ENCODE peak calls at places on chromosome 19, in four cellular contexts. One of them, this sample, is unnamed.

GRCh38 chr19:51702103-51702753 is 9.1 kb downstream of the SPACA6 start:
- DNase-seq in HepG2: no peak
- DNase-seq in A549: peak; percentile 74
- DNase-seq in WTC11: peak; percentile 96
- DNase-seq in this sample: peak; percentile 82

GRCh38 chr19:6076675-6077463 is 33.4 kb downstream of the RFX2 start:
- DNase-seq in HepG2: no peak
- DNase-seq in A549: no peak
- DNase-seq in WTC11: no peak
- DNase-seq in this sample: no peak

GRCh38 chr19:17202249-17202648 is 12.9 kb upstream of the USE1 start:
- DNase-seq in WTC11: no peak
- DNase-seq in A549: peak; percentile 33
- DNase-seq in HepG2: no peak
- DNase-seq in this sample: no peak

GRCh38 chr19:4580021-4580901 is 20.8 kb upstream of the SEMA6B start:
- DNase-seq in A549: no peak
- DNase-seq in WTC11: peak; percentile 77
- DNase-seq in HepG2: no peak
- DNase-seq in this sample: peak; percentile 71

GRCh38 chr19:15398501-15399233 is 19.1 kb upstream of the AKAP8 start:
- DNase-seq in A549: no peak
- DNase-seq in WTC11: no peak
- DNase-seq in HepG2: no peak
- DNase-seq in this sample: peak; percentile 35

GRCh38 chr19:45782820-45783785 is 813 bp upstream of the DMPK start:
- DNase-seq in A549: peak; percentile 84
- DNase-seq in WTC11: no peak
- DNase-seq in HepG2: no peak
- DNase-seq in this sample: no peak

GRCh38 chr19:20423381-20424207 is 142.0 kb downstream of the ZNF737 start:
- DNase-seq in HepG2: no peak
- DNase-seq in WTC11: peak; percentile 34
- DNase-seq in A549: no peak
- DNase-seq in this sample: peak; percentile 27

GRCh38 chr19:20235156-20235555 is 68.1 kb downstream of the ZNF486 start:
- DNase-seq in HepG2: no peak
- DNase-seq in WTC11: no peak
- DNase-seq in A549: no peak
- DNase-seq in this sample: no peak

GRCh38 chr19:5298502-5298901 is 42.1 kb downstream of the PTPRS start:
- DNase-seq in A549: no peak
- DNase-seq in WTC11: no peak
- DNase-seq in HepG2: no peak
- DNase-seq in this sample: no peak

GRCh38 chr19:47274891-47275865 is 493 bp downstream of the INAFM1 start:
- DNase-seq in HepG2: no peak
- DNase-seq in A549: no peak
- DNase-seq in WTC11: peak; percentile 45
- DNase-seq in this sample: no peak

GRCh38 chr19:30703645-30704044 is 331.5 kb downstream of the ZNF536 start:
- DNase-seq in WTC11: no peak
- DNase-seq in HepG2: no peak
- DNase-seq in A549: no peak
- DNase-seq in this sample: no peak

GRCh38 chr19:46542428-46543230 is 47.0 kb upstream of the PNMA8B start:
- DNase-seq in A549: peak; percentile 69
- DNase-seq in HepG2: peak; percentile 79
- DNase-seq in WTC11: peak; percentile 93
- DNase-seq in this sample: peak; percentile 91

GRCh38 chr19:31066385-31066784 is 282.9 kb downstream of the TSHZ3 start:
- DNase-seq in WTC11: no peak
- DNase-seq in HepG2: no peak
- DNase-seq in A549: peak; percentile 84
- DNase-seq in this sample: no peak

GRCh38 chr19:50419022-50419579 is 363 bp downstream of the SPIB start:
- DNase-seq in WTC11: no peak
- DNase-seq in HepG2: no peak
- DNase-seq in A549: no peak
- DNase-seq in this sample: no peak

GRCh38 chr19:48311384-48311783 is 14.0 kb upstream of the EMP3 start:
- DNase-seq in WTC11: no peak
- DNase-seq in A549: no peak
- DNase-seq in HepG2: no peak
- DNase-seq in this sample: no peak

DNA sequence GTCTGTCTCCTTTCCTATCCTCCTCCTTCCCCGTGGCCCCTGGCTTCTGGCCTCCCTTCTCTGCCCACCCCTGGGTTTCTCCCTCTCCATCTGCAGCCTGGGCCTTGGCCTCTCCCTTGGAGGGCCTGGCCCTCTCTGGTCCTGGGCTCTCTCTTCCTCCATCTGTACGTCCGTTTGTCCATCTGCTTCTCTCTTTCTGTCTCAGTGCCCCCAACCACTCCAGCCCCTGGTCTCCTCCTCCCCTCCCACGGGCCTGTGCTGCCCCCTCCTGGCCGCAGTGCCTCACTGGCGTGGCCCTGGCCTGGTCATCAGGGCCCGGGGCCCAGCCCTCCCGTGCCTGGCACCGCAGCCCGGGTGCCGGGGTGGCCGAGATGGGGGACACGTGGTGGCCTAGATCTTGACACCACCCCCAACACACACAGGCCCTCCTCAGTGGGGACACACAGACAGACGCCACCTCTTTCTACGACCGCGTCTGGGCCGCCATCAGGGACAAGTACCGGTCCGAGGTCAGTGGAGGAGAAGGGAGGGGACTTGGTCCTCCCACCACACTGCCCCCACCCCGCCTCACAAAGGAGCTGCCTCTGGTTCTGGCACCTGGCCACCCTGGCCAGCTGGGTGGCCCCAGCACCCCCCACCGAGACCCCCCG is 11.3 kb downstream of the PRKCSH start:
- DNase-seq in A549: peak; percentile 70
- DNase-seq in WTC11: peak; percentile 88
- DNase-seq in HepG2: no peak
- DNase-seq in this sample: peak; percentile 84
- TF ChIP-seq HMGXB4 in A549: no peak
- TF ChIP-seq HMGXB4 in WTC11: no peak
- TF ChIP-seq HMGXB4 in HepG2: no peak
- TF ChIP-seq HMGXB4 in this sample: no peak

GRCh38 chr19:1069009-1069779 is 2.2 kb downstream of the ARHGAP45 start:
- DNase-seq in A549: no peak
- DNase-seq in WTC11: no peak
- DNase-seq in HepG2: no peak
- DNase-seq in this sample: no peak
- TF ChIP-seq HMGXB4 in A549: no peak
- TF ChIP-seq HMGXB4 in WTC11: no peak
- TF ChIP-seq HMGXB4 in HepG2: no peak
- TF ChIP-seq HMGXB4 in this sample: no peak

GRCh38 chr19:33772102-33772857 is 24.4 kb upstream of the KCTD15 start:
- DNase-seq in A549: no peak
- DNase-seq in WTC11: no peak
- DNase-seq in HepG2: no peak
- DNase-seq in this sample: no peak

GRCh38 chr19:33769208-33769607 is 27.5 kb upstream of the KCTD15 start:
- DNase-seq in HepG2: no peak
- DNase-seq in A549: no peak
- DNase-seq in WTC11: no peak
- DNase-seq in this sample: no peak

GRCh38 chr19:33772858-33773180 is 23.9 kb upstream of the KCTD15 start:
- DNase-seq in WTC11: no peak
- DNase-seq in HepG2: no peak
- DNase-seq in A549: no peak
- DNase-seq in this sample: no peak

GRCh38 chr19:33770107-33770506 is 26.6 kb upstream of the KCTD15 start:
- DNase-seq in WTC11: no peak
- DNase-seq in HepG2: no peak
- DNase-seq in A549: no peak
- DNase-seq in this sample: no peak

GRCh38 chr19:33771308-33772101 is 25.2 kb upstream of the KCTD15 start:
- DNase-seq in HepG2: peak; percentile 50
- DNase-seq in A549: peak; percentile 94
- DNase-seq in WTC11: peak; percentile 81
- DNase-seq in this sample: peak; percentile 86
- TF ChIP-seq HMGXB4 in HepG2: no peak
- TF ChIP-seq HMGXB4 in A549: no peak
- TF ChIP-seq HMGXB4 in WTC11: no peak
- TF ChIP-seq HMGXB4 in this sample: no peak

GRCh38 chr19:10316229-10317044 is 622 bp upstream of the FDX2 start:
- DNase-seq in WTC11: no peak
- DNase-seq in HepG2: no peak
- DNase-seq in A549: no peak
- DNase-seq in this sample: peak; percentile 70
- TF ChIP-seq HMGXB4 in WTC11: no peak
- TF ChIP-seq HMGXB4 in HepG2: no peak
- TF ChIP-seq HMGXB4 in A549: no peak
- TF ChIP-seq HMGXB4 in this sample: no peak

GRCh38 chr19:2810141-2811091 is 9.3 kb upstream of the ZNF554 start:
- DNase-seq in A549: no peak
- DNase-seq in HepG2: no peak
- DNase-seq in WTC11: no peak
- DNase-seq in this sample: no peak

GRCh38 chr19:2813235-2814160 is 6.2 kb upstream of the ZNF554 start:
- DNase-seq in HepG2: no peak
- DNase-seq in A549: no peak
- DNase-seq in WTC11: no peak
- DNase-seq in this sample: no peak

GRCh38 chr19:2812414-2813234 is 7.0 kb upstream of the ZNF554 start:
- DNase-seq in HepG2: no peak
- DNase-seq in WTC11: no peak
- DNase-seq in A549: no peak
- DNase-seq in this sample: no peak

GRCh38 chr19:2811221-2811722 is 8.4 kb upstream of the ZNF554 start:
- DNase-seq in A549: no peak
- DNase-seq in HepG2: peak; percentile 81
- DNase-seq in WTC11: no peak
- DNase-seq in this sample: no peak

DNA sequence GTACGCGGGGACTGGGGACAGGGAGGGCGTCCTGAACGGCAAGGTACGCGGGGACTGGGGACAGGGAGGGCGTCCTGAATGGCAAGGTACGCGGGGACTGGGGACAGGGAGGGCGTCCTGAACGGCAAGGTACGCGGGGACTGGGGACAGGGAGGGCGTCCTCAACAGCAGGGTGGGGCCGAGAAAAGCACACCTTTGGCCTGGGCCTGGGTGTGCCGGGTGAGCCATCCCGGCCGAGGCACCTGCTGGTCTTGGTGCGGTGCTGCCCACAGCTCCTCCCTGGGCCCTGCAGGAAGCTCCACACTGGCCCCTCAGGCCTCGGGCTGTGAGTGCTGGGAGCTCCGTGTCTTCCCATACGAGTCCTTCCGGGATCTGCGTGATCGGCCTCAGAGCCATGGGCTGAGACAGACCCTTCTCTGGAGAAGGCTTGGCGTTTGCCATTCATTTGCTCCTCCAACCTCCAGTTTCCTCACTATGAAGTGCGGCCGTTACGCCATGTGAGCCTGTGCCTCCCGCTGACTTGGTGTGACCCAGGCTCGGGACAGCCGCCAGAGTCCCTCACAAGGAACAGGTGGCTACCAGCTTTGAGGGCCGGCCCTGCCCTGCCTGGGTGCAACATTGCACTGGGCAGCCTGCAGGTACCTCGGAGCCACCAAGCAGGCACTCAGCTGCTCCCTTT is 7.8 kb upstream of the ZNF554 start:
- DNase-seq in WTC11: no peak
- DNase-seq in HepG2: no peak
- DNase-seq in A549: no peak
- DNase-seq in this sample: no peak
- TF ChIP-seq HMGXB4 in WTC11: no peak
- TF ChIP-seq HMGXB4 in HepG2: no peak
- TF ChIP-seq HMGXB4 in A549: no peak
- TF ChIP-seq HMGXB4 in this sample: no peak

GRCh38 chr19:24074720-24075119 is 12.3 kb upstream of the ZNF254 start:
- DNase-seq in WTC11: no peak
- DNase-seq in HepG2: no peak
- DNase-seq in A549: no peak
- DNase-seq in this sample: no peak
- TF ChIP-seq HMGXB4 in WTC11: no peak
- TF ChIP-seq HMGXB4 in HepG2: no peak
- TF ChIP-seq HMGXB4 in A549: no peak
- TF ChIP-seq HMGXB4 in this sample: no peak

DNA sequence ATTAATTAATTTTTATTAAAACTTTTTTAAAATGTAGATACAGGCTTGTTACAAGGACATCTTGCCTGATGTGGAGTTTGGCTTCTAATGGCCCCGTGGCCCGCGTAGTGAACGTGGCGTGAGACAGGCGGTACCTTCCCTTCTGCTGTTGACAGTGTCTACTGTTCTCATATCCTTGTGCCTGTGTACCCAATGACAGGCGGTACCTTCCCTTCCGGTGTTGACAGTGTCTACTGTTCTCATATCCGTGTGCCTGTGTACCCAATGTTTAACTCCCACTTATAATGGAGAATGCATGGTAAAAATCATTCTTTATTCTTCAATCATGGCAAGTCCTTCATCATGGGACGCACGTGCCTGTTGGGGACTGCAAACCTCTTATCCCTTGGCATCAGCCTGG is 79.1 kb upstream of the ZNF835 start:
- DNase-seq in A549: no peak
- DNase-seq in WTC11: no peak
- DNase-seq in HepG2: peak; percentile 25
- DNase-seq in this sample: no peak
- TF ChIP-seq HMGXB4 in A549: no peak
- TF ChIP-seq HMGXB4 in WTC11: no peak
- TF ChIP-seq HMGXB4 in HepG2: no peak
- TF ChIP-seq HMGXB4 in this sample: no peak

DNA sequence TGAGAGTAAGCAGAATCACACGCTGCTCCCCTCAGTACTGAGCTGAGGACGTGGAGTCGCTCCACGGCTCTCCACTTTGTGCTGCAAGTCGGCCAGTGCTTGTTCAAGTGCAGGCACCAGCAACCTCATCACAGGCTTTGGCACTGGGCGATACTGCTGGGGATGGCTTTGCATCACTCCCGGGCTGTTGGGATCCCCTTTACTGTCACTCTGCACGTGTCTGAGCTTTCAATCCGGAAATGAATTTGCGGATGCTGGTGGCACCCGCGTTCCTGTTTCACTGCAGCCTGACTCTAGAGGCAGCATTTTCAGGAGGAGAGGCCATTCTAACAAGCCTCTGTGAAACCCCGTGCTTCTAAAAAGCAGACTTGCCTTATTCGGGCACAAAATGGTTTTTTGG is 19.1 kb downstream of the SMARCA4 start:
- DNase-seq in WTC11: no peak
- DNase-seq in A549: no peak
- DNase-seq in HepG2: no peak
- DNase-seq in this sample: no peak
- TF ChIP-seq HMGXB4 in WTC11: no peak
- TF ChIP-seq HMGXB4 in A549: no peak
- TF ChIP-seq HMGXB4 in HepG2: no peak
- TF ChIP-seq HMGXB4 in this sample: no peak

GRCh38 chr19:38556521-38557174 is 61.1 kb downstream of the MAP4K1 start:
- DNase-seq in WTC11: no peak
- DNase-seq in A549: no peak
- DNase-seq in HepG2: no peak
- DNase-seq in this sample: peak; percentile 43
- TF ChIP-seq HMGXB4 in WTC11: no peak
- TF ChIP-seq HMGXB4 in A549: no peak
- TF ChIP-seq HMGXB4 in HepG2: no peak
- TF ChIP-seq HMGXB4 in this sample: no peak

This sample was measured in K562.